ENCODE peak calls at places on chromosomes 1 and 21, in five cellular contexts. Y, U, O, F and I are unnamed samples.

GRCh38 chr21:28539623-28539988 is 453.1 kb downstream of the LTN1 start:
- DNase-seq in Y (no peak), U (no peak), O (no peak), F (no peak), I (no peak)

GRCh38 chr1:50852889-50853288 is 107.2 kb downstream of the FAF1 start:
- DNase-seq in Y (no peak), U (no peak), O (no peak), F (no peak), I (no peak)

GRCh38 chr1:3645666-3646355 is 4.1 kb downstream of the WRAP73 start:
- DNase-seq in Y (no peak), U (no peak), O (no peak), F (no peak), I (no peak)

GRCh38 chr1:2248127-2248826 is 20.2 kb downstream of the SKI start:
- DNase-seq in Y (no peak), U (no peak), O (no peak), F (no peak), I (no peak)

GRCh38 chr1:227330709-227331108 is 12.4 kb upstream of the CDC42BPA start:
- DNase-seq in Y (no peak), U (peak), O (no peak), F (no peak), I (peak)

GRCh38 chr1:240008298-240008697 is 83.4 kb upstream of the FMN2 start:
- DNase-seq in Y (no peak), U (no peak), O (no peak), F (no peak), I (no peak)

GRCh38 chr1:230425252-230426061 is 675 bp downstream of the PGBD5 start:
- DNase-seq in Y (no peak), U (no peak), O (no peak), F (no peak), I (no peak)

GRCh38 chr1:231340328-231341013 is 2.4 kb downstream of the SPRTN start:
- DNase-seq in Y (no peak), U (peak), O (no peak), F (no peak), I (no peak)

GRCh38 chr1:204102719-204103118 is 29.8 kb downstream of the SOX13 start:
- DNase-seq in Y (no peak), U (no peak), O (no peak), F (no peak), I (no peak)

GRCh38 chr1:235601087-235601486 is 48.5 kb downstream of the GNG4 start:
- DNase-seq in Y (peak), U (peak), O (no peak), F (peak), I (no peak)

GRCh38 chr1:57307382-57307781 is 116.5 kb downstream of the DAB1 start:
- DNase-seq in Y (no peak), U (no peak), O (no peak), F (peak), I (no peak)

GRCh38 chr21:39673736-39674135 is 61.0 kb downstream of the B3GALT5 start:
- DNase-seq in Y (no peak), U (no peak), O (no peak), F (no peak), I (no peak)

GRCh38 chr1:216926681-216927080 is 203.5 kb upstream of the ESRRG start:
- DNase-seq in Y (no peak), U (no peak), O (no peak), F (no peak), I (no peak)

GRCh38 chr1:158055854-158056253 is 62.4 kb downstream of the KIRREL1 start:
- DNase-seq in Y (no peak), U (no peak), O (no peak), F (no peak), I (no peak)

GRCh38 chr1:170881268-170882265 is 53.8 kb upstream of the MROH9 start:
- DNase-seq in Y (peak), U (peak), O (no peak), F (no peak), I (peak)

GRCh38 chr1:41681331-41682136 is 197.1 kb upstream of the EDN2 start:
- DNase-seq in Y (no peak), U (peak), O (no peak), F (no peak), I (peak)

GRCh38 chr1:2946999-2947650 is 74.1 kb upstream of the ACTRT2 start:
- DNase-seq in Y (no peak), U (no peak), O (no peak), F (no peak), I (no peak)

GRCh38 chr1:8017495-8018310 is 8.4 kb downstream of the ERRFI1 start:
- DNase-seq in Y (peak), U (peak), O (no peak), F (no peak), I (peak)